ENCODE peak calls at places on chromosomes 4 and X, in ten cellular contexts. One of them, this sample, is unnamed.

GRCh38 chrX:105229146-105229545 is 8.7 kb upstream of the TEX13A start:
- DNase-seq in HL-60: no peak
- DNase-seq in endothelial cell of umbilical vein: no peak
- DNase-seq in suprapubic skin: no peak
- DNase-seq in GM23338: no peak
- DNase-seq in upper lobe of left lung: no peak
- DNase-seq in stomach: no peak
- DNase-seq in GM12878: no peak
- DNase-seq in esophagus muscularis mucosa: no peak
- DNase-seq in breast epithelium: no peak
- DNase-seq in this sample: no peak

GRCh38 chr4:73019462-73020047 is 50.0 kb downstream of the COX18 start:
- DNase-seq in HL-60: no peak
- DNase-seq in endothelial cell of umbilical vein: peak
- DNase-seq in suprapubic skin: no peak
- DNase-seq in GM23338: peak
- DNase-seq in upper lobe of left lung: no peak
- DNase-seq in stomach: no peak
- DNase-seq in GM12878: no peak
- DNase-seq in esophagus muscularis mucosa: no peak
- DNase-seq in breast epithelium: no peak
- DNase-seq in this sample: no peak

GRCh38 chr4:169682360-169683047 is 62.1 kb downstream of the CLCN3 start:
- DNase-seq in HL-60: peak
- DNase-seq in endothelial cell of umbilical vein: no peak
- DNase-seq in suprapubic skin: no peak
- DNase-seq in GM23338: no peak
- DNase-seq in upper lobe of left lung: no peak
- DNase-seq in stomach: no peak
- DNase-seq in GM12878: no peak
- DNase-seq in esophagus muscularis mucosa: no peak
- DNase-seq in breast epithelium: no peak
- DNase-seq in this sample: no peak

GRCh38 chrX:40261955-40262596 is 164.3 kb upstream of the BCOR start:
- DNase-seq in HL-60: no peak
- DNase-seq in endothelial cell of umbilical vein: peak
- DNase-seq in suprapubic skin: no peak
- DNase-seq in GM23338: no peak
- DNase-seq in upper lobe of left lung: no peak
- DNase-seq in stomach: no peak
- DNase-seq in GM12878: no peak
- DNase-seq in esophagus muscularis mucosa: no peak
- DNase-seq in breast epithelium: no peak
- DNase-seq in this sample: no peak

GRCh38 chr4:87973283-87974169 is 2.0 kb upstream of the SPP1 start:
- DNase-seq in HL-60: no peak
- DNase-seq in endothelial cell of umbilical vein: peak
- DNase-seq in suprapubic skin: no peak
- DNase-seq in GM23338: peak
- DNase-seq in upper lobe of left lung: no peak
- DNase-seq in stomach: peak
- DNase-seq in GM12878: no peak
- DNase-seq in esophagus muscularis mucosa: no peak
- DNase-seq in breast epithelium: peak
- DNase-seq in this sample: no peak

GRCh38 chr4:41256740-41257256 is at the start of gene UCHL1:
- DNase-seq in HL-60: no peak
- DNase-seq in endothelial cell of umbilical vein: peak
- DNase-seq in suprapubic skin: no peak
- DNase-seq in GM23338: peak
- DNase-seq in upper lobe of left lung: peak
- DNase-seq in stomach: peak
- DNase-seq in GM12878: no peak
- DNase-seq in esophagus muscularis mucosa: no peak
- DNase-seq in breast epithelium: no peak
- DNase-seq in this sample: peak

GRCh38 chrX:154481911-154482601 is 3.0 kb upstream of the LAGE3 start:
- DNase-seq in HL-60: no peak
- DNase-seq in endothelial cell of umbilical vein: no peak
- DNase-seq in suprapubic skin: no peak
- DNase-seq in GM23338: no peak
- DNase-seq in upper lobe of left lung: no peak
- DNase-seq in stomach: no peak
- DNase-seq in GM12878: no peak
- DNase-seq in esophagus muscularis mucosa: no peak
- DNase-seq in breast epithelium: no peak
- DNase-seq in this sample: no peak

GRCh38 chr4:174629265-174629664 is 107.0 kb upstream of the HPGD start:
- DNase-seq in HL-60: no peak
- DNase-seq in endothelial cell of umbilical vein: no peak
- DNase-seq in suprapubic skin: no peak
- DNase-seq in GM23338: no peak
- DNase-seq in upper lobe of left lung: no peak
- DNase-seq in stomach: no peak
- DNase-seq in GM12878: no peak
- DNase-seq in esophagus muscularis mucosa: no peak
- DNase-seq in breast epithelium: no peak
- DNase-seq in this sample: no peak

GRCh38 chrX:45232139-45232538 is 31.5 kb upstream of the DIPK2B start:
- DNase-seq in HL-60: no peak
- DNase-seq in endothelial cell of umbilical vein: no peak
- DNase-seq in suprapubic skin: no peak
- DNase-seq in GM23338: no peak
- DNase-seq in upper lobe of left lung: no peak
- DNase-seq in stomach: no peak
- DNase-seq in GM12878: no peak
- DNase-seq in esophagus muscularis mucosa: no peak
- DNase-seq in breast epithelium: no peak
- DNase-seq in this sample: no peak

GRCh38 chr4:142883433-142883832 is 37.3 kb upstream of the INPP4B start:
- DNase-seq in HL-60: no peak
- DNase-seq in endothelial cell of umbilical vein: peak
- DNase-seq in suprapubic skin: no peak
- DNase-seq in GM23338: peak
- DNase-seq in upper lobe of left lung: no peak
- DNase-seq in stomach: no peak
- DNase-seq in GM12878: no peak
- DNase-seq in esophagus muscularis mucosa: no peak
- DNase-seq in breast epithelium: no peak
- DNase-seq in this sample: no peak

GRCh38 chr4:90415116-90415515 is 287.9 kb downstream of the CCSER1 start:
- DNase-seq in HL-60: no peak
- DNase-seq in endothelial cell of umbilical vein: no peak
- DNase-seq in suprapubic skin: no peak
- DNase-seq in GM23338: no peak
- DNase-seq in upper lobe of left lung: no peak
- DNase-seq in stomach: no peak
- DNase-seq in GM12878: no peak
- DNase-seq in esophagus muscularis mucosa: no peak
- DNase-seq in breast epithelium: no peak
- DNase-seq in this sample: no peak

GRCh38 chr4:144350706-144351105 is 210.2 kb upstream of the GYPA start:
- DNase-seq in HL-60: no peak
- DNase-seq in endothelial cell of umbilical vein: peak
- DNase-seq in suprapubic skin: no peak
- DNase-seq in GM23338: no peak
- DNase-seq in upper lobe of left lung: no peak
- DNase-seq in stomach: no peak
- DNase-seq in GM12878: no peak
- DNase-seq in esophagus muscularis mucosa: no peak
- DNase-seq in breast epithelium: no peak
- DNase-seq in this sample: no peak

GRCh38 chr4:3690576-3691152 is 75.5 kb upstream of the ADRA2C start:
- DNase-seq in HL-60: no peak
- DNase-seq in endothelial cell of umbilical vein: no peak
- DNase-seq in suprapubic skin: peak
- DNase-seq in GM23338: no peak
- DNase-seq in upper lobe of left lung: peak
- DNase-seq in stomach: no peak
- DNase-seq in GM12878: no peak
- DNase-seq in esophagus muscularis mucosa: no peak
- DNase-seq in breast epithelium: no peak
- DNase-seq in this sample: no peak

GRCh38 chr4:548976-549375 is 27.1 kb downstream of the TMEM271 start:
- DNase-seq in HL-60: no peak
- DNase-seq in endothelial cell of umbilical vein: no peak
- DNase-seq in suprapubic skin: no peak
- DNase-seq in GM23338: peak
- DNase-seq in upper lobe of left lung: no peak
- DNase-seq in stomach: no peak
- DNase-seq in GM12878: no peak
- DNase-seq in esophagus muscularis mucosa: no peak
- DNase-seq in breast epithelium: no peak
- DNase-seq in this sample: no peak

GRCh38 chr4:140330311-140330900 is 43.0 kb upstream of the SCOC start:
- DNase-seq in HL-60: no peak
- DNase-seq in endothelial cell of umbilical vein: peak
- DNase-seq in suprapubic skin: no peak
- DNase-seq in GM23338: peak
- DNase-seq in upper lobe of left lung: no peak
- DNase-seq in stomach: no peak
- DNase-seq in GM12878: no peak
- DNase-seq in esophagus muscularis mucosa: no peak
- DNase-seq in breast epithelium: no peak
- DNase-seq in this sample: no peak

DNA sequence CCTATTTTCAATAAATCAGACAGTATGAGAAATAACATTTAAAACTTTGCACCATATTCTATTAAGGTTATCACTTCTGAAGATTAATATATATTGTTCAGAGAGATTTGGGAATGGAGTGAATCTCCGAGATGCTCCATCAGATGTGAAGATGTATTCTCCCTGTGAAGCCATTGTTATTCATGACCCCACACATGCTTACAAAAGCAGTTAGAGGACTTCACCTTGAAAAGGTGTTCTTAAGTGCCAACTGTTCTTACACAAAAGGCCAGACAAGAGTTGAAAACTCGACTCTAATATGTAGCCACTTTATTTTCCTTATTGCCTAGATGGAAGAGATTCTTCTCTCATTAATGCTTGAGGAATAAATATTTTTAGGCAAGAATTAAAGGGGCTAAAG is 54.3 kb upstream of the NEIL3 start:
- DNase-seq in HL-60: no peak
- DNase-seq in endothelial cell of umbilical vein: no peak
- DNase-seq in suprapubic skin: no peak
- DNase-seq in GM23338: peak
- DNase-seq in upper lobe of left lung: no peak
- DNase-seq in stomach: no peak
- DNase-seq in GM12878: no peak
- DNase-seq in esophagus muscularis mucosa: no peak
- DNase-seq in breast epithelium: no peak
- DNase-seq in this sample: no peak
- H3K4me3 ChIP-seq in HL-60: no peak
- H3K4me3 ChIP-seq in endothelial cell of umbilical vein: no peak
- H3K4me3 ChIP-seq in suprapubic skin: no peak
- H3K4me3 ChIP-seq in GM23338: no peak
- H3K4me3 ChIP-seq in upper lobe of left lung: no peak
- H3K4me3 ChIP-seq in stomach: no peak
- H3K4me3 ChIP-seq in GM12878: no peak
- H3K4me3 ChIP-seq in esophagus muscularis mucosa: no peak
- H3K4me3 ChIP-seq in breast epithelium: no peak
- H3K4me3 ChIP-seq in this sample: no peak

GRCh38 chr4:188619456-188620149 is 480.4 kb downstream of the TRIML1 start:
- DNase-seq in HL-60: no peak
- DNase-seq in endothelial cell of umbilical vein: no peak
- DNase-seq in suprapubic skin: no peak
- DNase-seq in GM23338: peak
- DNase-seq in upper lobe of left lung: no peak
- DNase-seq in stomach: no peak
- DNase-seq in GM12878: no peak
- DNase-seq in esophagus muscularis mucosa: no peak
- DNase-seq in breast epithelium: no peak
- DNase-seq in this sample: no peak

GRCh38 chr4:188623314-188623854 is 484.1 kb downstream of the TRIML1 start:
- DNase-seq in HL-60: no peak
- DNase-seq in endothelial cell of umbilical vein: no peak
- DNase-seq in suprapubic skin: no peak
- DNase-seq in GM23338: no peak
- DNase-seq in upper lobe of left lung: no peak
- DNase-seq in stomach: no peak
- DNase-seq in GM12878: no peak
- DNase-seq in esophagus muscularis mucosa: no peak
- DNase-seq in breast epithelium: no peak
- DNase-seq in this sample: no peak

GRCh38 chr4:188620608-188621007 is 481.4 kb downstream of the TRIML1 start:
- DNase-seq in HL-60: no peak
- DNase-seq in endothelial cell of umbilical vein: no peak
- DNase-seq in suprapubic skin: no peak
- DNase-seq in GM23338: no peak
- DNase-seq in upper lobe of left lung: no peak
- DNase-seq in stomach: no peak
- DNase-seq in GM12878: no peak
- DNase-seq in esophagus muscularis mucosa: no peak
- DNase-seq in breast epithelium: no peak
- DNase-seq in this sample: no peak

DNA sequence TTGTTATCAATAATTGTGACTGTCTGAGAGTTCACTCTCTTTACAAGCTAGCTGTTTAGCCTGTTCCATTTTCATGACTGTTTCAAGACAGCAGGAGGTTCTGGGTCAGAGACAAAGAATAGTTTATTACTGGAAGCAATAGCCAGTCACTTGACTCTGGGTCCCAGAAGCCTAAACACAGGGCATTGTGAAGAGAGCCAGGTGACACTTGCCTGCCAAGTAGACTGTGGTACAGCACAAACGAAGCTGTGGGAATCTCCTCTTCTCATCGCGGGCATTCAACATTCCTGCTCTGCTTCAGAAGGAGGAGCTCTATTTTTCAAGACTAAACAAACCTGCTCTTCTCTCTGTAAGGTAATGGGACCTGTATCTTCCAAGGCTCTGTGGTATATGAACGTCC is 485.1 kb downstream of the TRIML1 start:
- DNase-seq in HL-60: no peak
- DNase-seq in endothelial cell of umbilical vein: no peak
- DNase-seq in suprapubic skin: no peak
- DNase-seq in GM23338: no peak
- DNase-seq in upper lobe of left lung: no peak
- DNase-seq in stomach: no peak
- DNase-seq in GM12878: no peak
- DNase-seq in esophagus muscularis mucosa: no peak
- DNase-seq in breast epithelium: peak
- DNase-seq in this sample: no peak
- TF ChIP-seq POLR2AphosphoS5 in HL-60: no peak
- TF ChIP-seq POLR2AphosphoS5 in endothelial cell of umbilical vein: no peak
- TF ChIP-seq POLR2AphosphoS5 in suprapubic skin: no peak
- TF ChIP-seq POLR2AphosphoS5 in GM23338: no peak
- TF ChIP-seq POLR2AphosphoS5 in upper lobe of left lung: no peak
- TF ChIP-seq POLR2AphosphoS5 in stomach: no peak
- TF ChIP-seq POLR2AphosphoS5 in GM12878: no peak
- TF ChIP-seq POLR2AphosphoS5 in esophagus muscularis mucosa: no peak
- TF ChIP-seq POLR2AphosphoS5 in breast epithelium: no peak
- TF ChIP-seq POLR2AphosphoS5 in this sample: no peak

GRCh38 chrX:33171071-33171470 is 40.3 kb downstream of the DMD start:
- DNase-seq in HL-60: no peak
- DNase-seq in endothelial cell of umbilical vein: no peak
- DNase-seq in suprapubic skin: no peak
- DNase-seq in GM23338: no peak
- DNase-seq in upper lobe of left lung: no peak
- DNase-seq in stomach: no peak
- DNase-seq in GM12878: no peak
- DNase-seq in esophagus muscularis mucosa: no peak
- DNase-seq in breast epithelium: no peak
- DNase-seq in this sample: no peak
- H3K4me3 ChIP-seq in HL-60: no peak
- H3K4me3 ChIP-seq in endothelial cell of umbilical vein: no peak
- H3K4me3 ChIP-seq in suprapubic skin: no peak
- H3K4me3 ChIP-seq in GM23338: no peak
- H3K4me3 ChIP-seq in upper lobe of left lung: no peak
- H3K4me3 ChIP-seq in stomach: no peak
- H3K4me3 ChIP-seq in GM12878: no peak
- H3K4me3 ChIP-seq in esophagus muscularis mucosa: no peak
- H3K4me3 ChIP-seq in breast epithelium: no peak
- H3K4me3 ChIP-seq in this sample: no peak

GRCh38 chr4:31088600-31089230 is 368.5 kb downstream of the PCDH7 start:
- DNase-seq in HL-60: no peak
- DNase-seq in endothelial cell of umbilical vein: peak
- DNase-seq in suprapubic skin: no peak
- DNase-seq in GM23338: no peak
- DNase-seq in upper lobe of left lung: no peak
- DNase-seq in stomach: no peak
- DNase-seq in GM12878: no peak
- DNase-seq in esophagus muscularis mucosa: no peak
- DNase-seq in breast epithelium: no peak
- DNase-seq in this sample: no peak
- TF ChIP-seq POLR2AphosphoS5 in HL-60: no peak
- TF ChIP-seq POLR2AphosphoS5 in endothelial cell of umbilical vein: peak
- TF ChIP-seq POLR2AphosphoS5 in suprapubic skin: no peak
- TF ChIP-seq POLR2AphosphoS5 in GM23338: no peak
- TF ChIP-seq POLR2AphosphoS5 in upper lobe of left lung: peak
- TF ChIP-seq POLR2AphosphoS5 in stomach: peak
- TF ChIP-seq POLR2AphosphoS5 in GM12878: no peak
- TF ChIP-seq POLR2AphosphoS5 in esophagus muscularis mucosa: no peak
- TF ChIP-seq POLR2AphosphoS5 in breast epithelium: no peak
- TF ChIP-seq POLR2AphosphoS5 in this sample: peak

This sample was measured in sigmoid colon.